ENCODE peak calls at places on chromosome 13, in six cellular contexts. Z is sigmoid colon, H is stomach, G is tibial nerve, N is transverse colon, I is GM12878. B is an unnamed sample.

GRCh38 chr13:92590503-92590908 is 636.1 kb upstream of the GPC6 start:
- DNase-seq in I (no peak), Z (no peak), H (no peak), N (no peak), G (no peak), B (no peak)

GRCh38 chr13:69418319-69418718 is 689.3 kb upstream of the ATXN8OS start:
- DNase-seq in H (no peak), I (no peak), Z (no peak), N (no peak), G (no peak), B (no peak)

GRCh38 chr13:33185853-33186252 is 99.7 kb downstream of the STARD13 start:
- DNase-seq in H (no peak), G (no peak), I (no peak), N (no peak), Z (no peak), B (no peak)

GRCh38 chr13:67518785-67519184 is 288.6 kb upstream of the PCDH9 start:
- DNase-seq in Z (no peak), H (no peak), G (no peak), I (no peak), N (no peak), B (no peak)

GRCh38 chr13:69524459-69525155 is 583.0 kb upstream of the ATXN8OS start:
- DNase-seq in G (no peak), N (no peak), H (no peak), I (no peak), Z (no peak), B (no peak)

GRCh38 chr13:42355118-42355840 is 83.3 kb downstream of the AKAP11 start:
- DNase-seq in H (no peak), G (no peak), I (no peak), Z (no peak), N (no peak), B (no peak)

GRCh38 chr13:36713842-36714241 is 40.0 kb downstream of the SERTM1 start:
- DNase-seq in G (no peak), Z (no peak), I (no peak), N (no peak), H (no peak), B (no peak)

GRCh38 chr13:48950507-48950886 is 25.2 kb upstream of the FNDC3A start:
- DNase-seq in Z (no peak), N (no peak), G (no peak), H (no peak), I (no peak), B (no peak)

GRCh38 chr13:63636231-63636993 is 2220.8 kb upstream of the PCDH20 start:
- DNase-seq in I (peak), G (no peak), N (no peak), H (no peak), Z (no peak), B (no peak)

GRCh38 chr13:72737033-72737432 is 9.3 kb downstream of the BORA start:
- DNase-seq in I (no peak), N (no peak), Z (no peak), H (no peak), G (no peak), B (no peak)

GRCh38 chr13:76991796-76992547 is at the start of gene CLN5:
- DNase-seq in Z (peak), G (peak), N (peak), H (peak), I (peak), B (peak)

GRCh38 chr13:106213028-106213427 is 322.4 kb downstream of the EFNB2 start:
- DNase-seq in G (no peak), I (no peak), N (no peak), Z (no peak), H (no peak), B (no peak)

GRCh38 chr13:49165798-49166752 is 54.1 kb upstream of the MLNR start:
- DNase-seq in H (no peak), N (no peak), Z (no peak), I (no peak), G (no peak), B (no peak)

GRCh38 chr13:101785858-101786257 is 333.4 kb downstream of the ITGBL1 start:
- DNase-seq in G (no peak), N (no peak), Z (no peak), I (no peak), H (no peak), B (no peak)

GRCh38 chr13:74771964-74772363 is 637.8 kb upstream of the KLF12 start:
- DNase-seq in G (no peak), Z (no peak), I (no peak), H (no peak), N (no peak), B (no peak)

GRCh38 chr13:92260363-92260762 is 861.9 kb downstream of the GPC5 start:
- DNase-seq in H (no peak), G (no peak), I (no peak), N (no peak), Z (no peak), B (no peak)

GRCh38 chr13:35733832-35734231 is 257.3 kb upstream of the MAB21L1 start:
- DNase-seq in G (no peak), N (no peak), Z (no peak), I (no peak), H (no peak), B (no peak)

GRCh38 chr13:51557875-51558604 is 26.2 kb upstream of the WDFY2 start:
- DNase-seq in N (no peak), G (no peak), H (no peak), I (no peak), Z (no peak), B (no peak)

GRCh38 chr13:19069684-19070397 is 111.8 kb downstream of the TUBA3C start:
- DNase-seq in I (no peak), N (no peak), H (no peak), G (no peak), Z (no peak), B (no peak)

GRCh38 chr13:83883061-83883523 is 818 bp upstream of the SLITRK1 start:
- DNase-seq in Z (no peak), I (no peak), G (no peak), H (no peak), N (no peak), B (no peak)

GRCh38 chr13:27942972-27943371 is 23.2 kb downstream of the PDX1 start:
- DNase-seq in N (no peak), Z (no peak), G (no peak), I (no peak), H (no peak), B (no peak)

GRCh38 chr13:94154362-94154761 is 325.1 kb downstream of the DCT start:
- DNase-seq in H (peak), Z (no peak), N (no peak), I (no peak), G (peak), B (no peak)

DNA sequence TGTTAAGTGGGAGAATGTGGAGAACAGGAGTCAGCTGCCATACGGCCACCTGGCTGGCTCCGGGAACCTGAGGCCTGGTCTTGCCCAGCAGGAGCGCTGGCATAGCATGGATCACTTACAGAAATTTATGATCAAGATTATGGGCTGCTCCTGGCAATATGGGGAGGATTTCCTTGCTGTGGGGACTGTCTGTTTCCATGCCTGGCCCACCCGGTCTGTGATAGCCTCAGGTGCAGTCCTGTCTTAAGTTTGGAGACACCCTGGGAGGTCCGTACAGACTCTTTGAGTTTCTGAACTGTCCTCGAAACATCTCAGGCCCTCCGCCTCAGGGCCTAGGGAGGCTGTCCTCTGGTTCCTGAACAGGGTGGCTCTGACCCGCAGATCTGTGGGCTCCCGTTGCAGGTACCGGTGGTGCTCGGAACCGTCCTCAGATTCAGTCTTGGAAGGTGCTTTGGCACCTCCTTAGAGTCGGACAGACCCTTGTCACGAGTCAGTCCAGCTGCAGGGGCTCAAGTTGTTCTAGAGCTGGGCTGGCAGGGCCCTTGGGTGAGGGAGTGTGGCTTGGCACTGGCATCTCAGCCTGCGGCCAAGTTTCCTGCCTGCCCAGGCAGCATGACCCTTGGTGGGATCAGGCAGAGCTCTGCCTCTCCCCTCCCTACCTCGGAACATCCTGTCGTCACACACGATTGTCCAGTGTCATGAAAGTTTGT is 4.9 kb downstream of the TFDP1 start:
- DNase-seq in I (no peak), H (peak), N (peak), Z (no peak), G (no peak), B (peak)
- TF ChIP-seq EP300 in I (no peak), H (no peak), N (no peak), Z (no peak), G (no peak), B (no peak)

GRCh38 chr13:46489586-46490023 is 63.4 kb upstream of the LRCH1 start:
- DNase-seq in G (peak), H (no peak), N (no peak), Z (no peak), I (no peak), B (no peak)
- H3K27ac ChIP-seq in G (no peak), H (peak), N (no peak), Z (no peak), I (no peak), B (no peak)

GRCh38 chr13:105193026-105193425 is 1342.4 kb downstream of the EFNB2 start:
- DNase-seq in Z (no peak), N (no peak), G (no peak), H (no peak), I (no peak), B (no peak)
- TF ChIP-seq EP300 in Z (no peak), N (no peak), G (no peak), H (no peak), I (no peak), B (no peak)

GRCh38 chr13:114042066-114042815 is 68.4 kb upstream of the C13orf46 start:
- DNase-seq in H (no peak), G (no peak), Z (no peak), N (no peak), I (no peak), B (no peak)
- H3K27ac ChIP-seq in H (no peak), G (no peak), Z (no peak), N (no peak), I (no peak), B (no peak)

GRCh38 chr13:79466852-79467251 is 14.1 kb upstream of the NDFIP2 start:
- DNase-seq in Z (no peak), G (no peak), N (no peak), I (no peak), H (no peak), B (no peak)
- TF ChIP-seq EP300 in Z (no peak), G (no peak), N (no peak), I (no peak), H (no peak), B (no peak)

GRCh38 chr13:112942689-112943308 is 26.2 kb upstream of the MCF2L start:
- DNase-seq in G (peak), Z (peak), H (peak), I (peak), N (peak), B (peak)
- H3K27ac ChIP-seq in G (no peak), Z (peak), H (peak), I (no peak), N (peak), B (no peak)

GRCh38 chr13:100588350-100589177 is at the start of gene GGACT:
- DNase-seq in N (peak), Z (peak), H (peak), I (peak), G (peak), B (peak)
- TF ChIP-seq EP300 in N (no peak), Z (no peak), H (no peak), I (no peak), G (no peak), B (no peak)

DNA sequence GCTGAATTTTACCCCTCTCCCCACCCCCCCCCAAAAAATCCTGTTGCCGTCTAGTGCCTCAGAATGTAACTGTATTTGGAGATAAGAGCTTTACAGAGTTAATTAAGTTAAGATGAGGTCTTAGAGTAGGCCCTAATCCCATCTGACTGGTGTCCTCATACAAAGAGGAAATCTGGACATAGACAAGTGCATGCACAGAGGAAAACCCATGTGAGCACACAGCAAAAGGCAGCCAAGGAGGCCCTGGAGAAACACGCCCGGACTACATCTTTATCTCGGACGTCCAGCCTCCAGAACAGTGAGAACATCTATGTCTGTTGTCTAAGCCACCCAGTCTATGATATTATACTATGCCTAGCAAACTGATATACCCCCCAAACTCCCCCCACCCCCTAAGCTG is 193.8 kb downstream of the KATNAL1 start:
- DNase-seq in Z (no peak), I (no peak), N (no peak), H (no peak), G (no peak), B (no peak)
- H3K27ac ChIP-seq in Z (peak), I (no peak), N (peak), H (peak), G (peak), B (peak)

GRCh38 chr13:31310356-31310755 is 110.6 kb downstream of the B3GLCT start:
- DNase-seq in Z (no peak), H (no peak), I (no peak), N (no peak), G (no peak), B (no peak)

GRCh38 chr13:31314961-31315360 is 115.2 kb downstream of the B3GLCT start:
- DNase-seq in H (no peak), G (no peak), I (no peak), N (no peak), Z (no peak), B (no peak)

GRCh38 chr13:31310781-31311180 is 111.0 kb downstream of the B3GLCT start:
- DNase-seq in Z (no peak), G (no peak), I (no peak), N (no peak), H (no peak), B (no peak)
- TF ChIP-seq EP300 in Z (no peak), G (no peak), I (no peak), N (no peak), H (no peak), B (no peak)

B was measured in ovary.